ENCODE peak calls at places on chromosomes 11 and 22, in eight cellular contexts. H is GM10248, J is astrocyte of the cerebellum, P is PC-9, W is AG09319, Y is body of pancreas, I is brain microvascular endothelial cell, F is sigmoid colon. V is an unnamed sample.

GRCh38 chr11:45930031-45930794 is 7.8 kb downstream of the LARGE2 start:
- DNase-seq in P (no peak), F (peak), H (peak), Y (peak), J (no peak), W (no peak), I (no peak), V (peak)

GRCh38 chr11:113477321-113477720 is 2.1 kb upstream of the DRD2 start:
- DNase-seq in Y (no peak), H (no peak), I (no peak), P (no peak), W (no peak), J (no peak), F (no peak), V (no peak)

GRCh38 chr11:61793084-61793828 is 545 bp downstream of the FEN1 start:
- DNase-seq in J (no peak), Y (no peak), F (no peak), W (no peak), P (no peak), H (no peak), I (no peak), V (no peak)

GRCh38 chr11:64312947-64313346 is 4.4 kb downstream of the TRMT112 start:
- DNase-seq in I (no peak), P (no peak), H (no peak), F (no peak), W (no peak), J (no peak), Y (no peak), V (no peak)

GRCh38 chr22:45317551-45318167 is 7.9 kb downstream of the FAM118A start:
- DNase-seq in I (peak), P (no peak), W (peak), Y (no peak), H (no peak), J (no peak), F (peak), V (no peak)

GRCh38 chr11:102615077-102615893 is 9.8 kb downstream of the MMP20 start:
- DNase-seq in Y (no peak), P (no peak), H (no peak), J (no peak), I (no peak), W (no peak), F (no peak), V (no peak)

GRCh38 chr11:63920126-63920869 is 3.3 kb upstream of the RCOR2 start:
- DNase-seq in J (no peak), I (no peak), H (no peak), P (no peak), Y (peak), F (peak), W (no peak), V (peak)

GRCh38 chr11:27171391-27171790 is 130.8 kb downstream of the BBOX1 start:
- DNase-seq in P (no peak), W (no peak), Y (no peak), H (no peak), F (no peak), J (no peak), I (peak), V (no peak)

GRCh38 chr11:87290304-87290922 is 252.7 kb downstream of the TMEM135 start:
- DNase-seq in I (peak), W (no peak), H (peak), P (peak), Y (no peak), F (no peak), J (peak), V (peak)

GRCh38 chr11:111465400-111465799 is 46.8 kb downstream of the BTG4 start:
- DNase-seq in I (peak), H (no peak), J (no peak), W (no peak), F (no peak), P (peak), Y (no peak), V (no peak)

GRCh38 chr11:6747097-6747662 is 24.6 kb downstream of the OR2AG2 start:
- DNase-seq in Y (no peak), J (no peak), F (no peak), W (no peak), P (no peak), H (no peak), I (no peak), V (no peak)

GRCh38 chr11:111631666-111632039 is 29.4 kb downstream of the SIK2 start:
- DNase-seq in W (peak), I (peak), P (no peak), H (no peak), J (peak), Y (no peak), F (no peak), V (no peak)

GRCh38 chr22:35631597-35631996 is 14.5 kb upstream of the MB start:
- DNase-seq in I (peak), P (no peak), J (no peak), H (peak), Y (peak), F (peak), W (no peak), V (peak)

GRCh38 chr22:44246615-44247326 is 66.0 kb downstream of the SHISAL1 start:
- DNase-seq in J (no peak), W (no peak), P (no peak), H (no peak), I (no peak), Y (no peak), F (no peak), V (no peak)

GRCh38 chr22:19106886-19107729 is 15.1 kb downstream of the DGCR2 start:
- DNase-seq in J (no peak), H (no peak), I (no peak), F (no peak), W (no peak), P (no peak), Y (no peak), V (no peak)

GRCh38 chr11:3044004-3044403 is 13.2 kb downstream of the CARS1 start:
- DNase-seq in I (no peak), P (no peak), Y (no peak), W (no peak), F (no peak), H (no peak), J (no peak), V (no peak)

GRCh38 chr11:57566564-57567209 is 785 bp downstream of the UBE2L6 start:
- DNase-seq in I (no peak), P (no peak), F (no peak), H (no peak), Y (no peak), J (no peak), W (no peak), V (peak)

GRCh38 chr11:9748361-9748970 is 84.6 kb downstream of the SWAP70 start:
- DNase-seq in P (peak), J (peak), I (peak), H (peak), W (peak), F (peak), Y (peak), V (peak)

GRCh38 chr11:1263036-1263435 is 40.2 kb downstream of the MUC5B start:
- DNase-seq in W (no peak), I (no peak), Y (no peak), J (no peak), F (no peak), H (no peak), P (no peak), V (no peak)

GRCh38 chr22:49243965-49244364 is 583.7 kb downstream of the BRD1 start:
- DNase-seq in J (no peak), F (no peak), I (no peak), Y (no peak), P (no peak), H (no peak), W (no peak), V (no peak)

GRCh38 chr22:17569971-17570511 is 6.7 kb downstream of the SLC25A18 start:
- DNase-seq in W (no peak), Y (no peak), I (peak), F (peak), H (no peak), J (no peak), P (no peak), V (no peak)

GRCh38 chr22:21829523-21829922 is 37.9 kb downstream of the MAPK1 start:
- DNase-seq in H (no peak), F (no peak), I (no peak), J (no peak), W (no peak), Y (no peak), P (no peak), V (no peak)

DNA sequence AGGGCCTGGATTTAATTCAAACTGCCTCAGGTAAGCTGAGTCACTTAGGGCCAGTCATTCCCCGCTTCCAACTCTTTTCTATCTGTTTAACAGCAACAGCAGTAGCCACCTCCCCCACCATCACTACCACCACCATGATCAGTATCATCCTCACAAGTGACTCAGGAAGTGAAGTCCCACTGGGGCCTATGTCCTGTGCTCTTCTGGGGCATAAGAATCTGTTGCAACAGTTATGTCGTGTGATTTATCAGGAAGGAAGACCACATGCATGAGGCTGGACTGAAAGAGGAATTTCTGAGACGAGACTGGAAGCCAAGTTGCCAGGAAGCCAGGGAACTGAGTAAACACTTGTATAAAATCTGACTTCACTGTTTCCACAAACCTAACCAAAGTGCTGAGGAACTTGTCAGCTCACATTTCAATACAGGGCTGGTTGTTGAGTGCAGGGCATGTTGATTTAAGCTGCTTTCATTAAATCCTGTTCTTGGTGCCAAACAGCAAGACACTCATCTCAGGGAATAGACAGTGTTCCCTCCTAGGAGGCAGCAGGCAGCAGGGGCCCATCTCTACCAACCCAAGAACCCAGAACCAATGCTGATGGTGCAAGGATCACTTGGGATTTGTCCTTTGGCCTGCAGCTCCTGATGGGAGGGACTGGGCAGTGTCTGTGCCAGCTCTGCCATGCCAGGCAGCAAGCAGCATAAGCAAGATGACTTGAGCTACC is 226.7 kb upstream of the NARS2 start:
- DNase-seq in H (no peak), I (peak), J (peak), Y (peak), W (peak), F (peak), P (peak), V (no peak)
- TF ChIP-seq CTCF in H (no peak), I (no peak), J (no peak), Y (no peak), W (no peak), F (no peak), P (no peak), V (no peak)

DNA sequence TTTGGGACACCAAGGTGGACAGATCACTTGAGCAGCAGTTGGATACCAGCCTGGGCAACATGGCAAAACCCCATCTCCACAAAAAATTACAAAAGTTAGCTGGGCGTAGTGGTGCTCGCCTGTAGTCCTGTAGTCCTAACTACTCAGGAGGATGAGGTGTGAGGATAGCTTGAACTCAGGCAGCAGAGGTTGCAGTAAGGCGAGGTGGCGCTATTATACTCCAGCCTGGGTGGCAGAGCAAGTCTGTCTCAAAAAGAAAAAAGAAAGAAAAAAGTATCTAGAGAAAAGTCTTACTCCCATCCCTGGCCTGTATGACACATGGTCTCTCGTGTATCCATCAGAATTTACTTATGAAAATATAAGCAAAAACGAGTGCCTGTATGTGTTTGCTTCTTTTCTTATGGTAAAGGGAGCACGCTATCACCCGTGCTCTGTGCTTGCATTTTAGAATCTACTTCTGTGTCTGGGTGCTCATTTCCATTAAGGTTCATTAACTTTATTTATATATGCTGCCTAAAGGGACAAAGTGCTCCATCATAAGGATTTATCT is 15.4 kb upstream of the CPT1A start:
- DNase-seq in W (no peak), F (no peak), I (no peak), H (no peak), J (no peak), Y (no peak), P (no peak), V (no peak)
- TF ChIP-seq CTCF in W (no peak), F (no peak), I (no peak), H (no peak), J (no peak), Y (no peak), P (no peak), V (no peak)

GRCh38 chr11:43947003-43947500 is 4.6 kb downstream of the C11orf96 start:
- DNase-seq in P (no peak), H (no peak), Y (no peak), I (no peak), W (no peak), J (no peak), F (no peak), V (no peak)
- TF ChIP-seq CTCF in P (no peak), H (no peak), Y (no peak), I (peak), W (peak), J (peak), F (no peak), V (no peak)

GRCh38 chr11:65810046-65810868 is 23.4 kb downstream of the OVOL1 start:
- DNase-seq in H (no peak), I (no peak), P (no peak), W (no peak), F (no peak), J (no peak), Y (no peak), V (no peak)

GRCh38 chr11:65811764-65812475 is 21.8 kb upstream of the SNX32 start:
- DNase-seq in H (no peak), Y (no peak), J (no peak), P (no peak), I (no peak), W (no peak), F (no peak), V (no peak)

GRCh38 chr11:65806972-65807371 is 20.1 kb downstream of the OVOL1 start:
- DNase-seq in Y (no peak), J (no peak), P (no peak), I (no peak), W (no peak), H (no peak), F (no peak), V (no peak)

GRCh38 chr11:65808744-65809341 is 22.0 kb downstream of the OVOL1 start:
- DNase-seq in I (no peak), W (no peak), H (no peak), J (no peak), Y (peak), P (no peak), F (no peak), V (no peak)

GRCh38 chr11:65809496-65809895 is 22.6 kb downstream of the OVOL1 start:
- DNase-seq in P (no peak), Y (no peak), J (no peak), H (no peak), I (no peak), F (no peak), W (no peak), V (no peak)
- TF ChIP-seq CTCF in P (no peak), Y (no peak), J (no peak), H (no peak), I (no peak), F (no peak), W (no peak), V (no peak)

DNA sequence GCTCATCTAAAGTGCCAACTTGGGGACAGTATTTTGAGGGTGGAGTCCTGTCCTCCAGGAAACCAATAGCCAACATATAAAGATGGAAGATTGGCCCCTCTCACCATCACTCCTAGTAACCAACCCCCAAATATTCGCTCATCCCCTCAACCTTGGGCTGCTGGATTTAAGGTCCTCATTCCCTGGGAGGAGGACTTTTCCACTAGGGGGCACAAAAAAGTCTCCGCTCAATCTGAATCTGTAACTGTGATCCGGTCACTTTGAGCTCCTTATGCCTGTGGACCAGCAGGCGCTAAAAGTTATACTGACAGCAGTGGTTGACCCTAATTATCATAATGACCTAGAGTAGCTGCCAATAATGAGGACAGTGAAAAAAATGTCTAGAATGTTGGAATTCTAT is 20.5 kb upstream of the CLPB start:
- DNase-seq in H (no peak), Y (no peak), F (no peak), P (no peak), I (no peak), J (no peak), W (no peak), V (no peak)
- TF ChIP-seq CTCF in H (no peak), Y (no peak), F (no peak), P (no peak), I (peak), J (peak), W (no peak), V (no peak)